ENCODE peak calls at places on chromosomes 5 and 9, in five cellular contexts. H is GM12891, C is breast epithelium, K is transverse colon, A is endothelial cell of umbilical vein. U is an unnamed sample.

GRCh38 chr9:114373960-114374730 is 13.6 kb downstream of the AKNA start:
- DNase-seq in C (no peak), H (no peak), A (no peak), K (no peak), U (no peak)

GRCh38 chr9:108766786-108767185 is 89.0 kb downstream of the ACTL7B start:
- DNase-seq in H (no peak), A (no peak), K (no peak), C (no peak), U (no peak)

GRCh38 chr9:127083133-127083532 is 39.3 kb downstream of the ANGPTL2 start:
- DNase-seq in A (no peak), H (no peak), K (no peak), C (no peak), U (no peak)

GRCh38 chr5:159257629-159258283 is 5.3 kb upstream of the UBLCP1 start:
- DNase-seq in A (no peak), C (no peak), H (no peak), K (no peak), U (no peak)

GRCh38 chr5:137733922-137734695 is 1.8 kb downstream of the KLHL3 start:
- DNase-seq in A (peak; percentile 76), C (no peak), K (no peak), H (no peak), U (no peak)

GRCh38 chr5:142922223-142922952 is 152.2 kb downstream of the ARHGAP26 start:
- DNase-seq in H (no peak), C (no peak), A (peak; percentile 90), K (no peak), U (no peak)

GRCh38 chr5:119270955-119271757 is 84.7 kb upstream of the TNFAIP8 start:
- DNase-seq in C (no peak), H (no peak), A (no peak), K (no peak), U (no peak)

GRCh38 chr5:112960316-112960715 is 16.3 kb upstream of the DCP2 start:
- DNase-seq in A (no peak), C (no peak), H (no peak), K (no peak), U (no peak)

GRCh38 chr9:4828776-4829175 is 36.0 kb downstream of the RCL1 start:
- DNase-seq in K (no peak), A (peak; percentile 79), C (no peak), H (no peak), U (no peak)

GRCh38 chr9:75979362-75979761 is 88.9 kb downstream of the PCSK5 start:
- DNase-seq in H (no peak), K (no peak), A (no peak), C (no peak), U (peak; percentile 13)

GRCh38 chr9:84226126-84226525 is 114.4 kb downstream of the SLC28A3 start:
- DNase-seq in K (no peak), H (no peak), A (no peak), C (no peak), U (no peak)

GRCh38 chr9:130867556-130867955 is 29.1 kb downstream of the QRFP start:
- DNase-seq in A (no peak), C (no peak), H (no peak), K (no peak), U (no peak)

GRCh38 chr5:150904479-150905311 is at the start of gene ZNF300:
- DNase-seq in A (peak; percentile 93), C (peak; percentile 81), K (peak; percentile 79), H (no peak), U (peak; percentile 64)
- TF ChIP-seq POLR2A in A (peak; percentile 51), C (no peak), K (peak; percentile 16), H (no peak), U (peak; percentile 6)

DNA sequence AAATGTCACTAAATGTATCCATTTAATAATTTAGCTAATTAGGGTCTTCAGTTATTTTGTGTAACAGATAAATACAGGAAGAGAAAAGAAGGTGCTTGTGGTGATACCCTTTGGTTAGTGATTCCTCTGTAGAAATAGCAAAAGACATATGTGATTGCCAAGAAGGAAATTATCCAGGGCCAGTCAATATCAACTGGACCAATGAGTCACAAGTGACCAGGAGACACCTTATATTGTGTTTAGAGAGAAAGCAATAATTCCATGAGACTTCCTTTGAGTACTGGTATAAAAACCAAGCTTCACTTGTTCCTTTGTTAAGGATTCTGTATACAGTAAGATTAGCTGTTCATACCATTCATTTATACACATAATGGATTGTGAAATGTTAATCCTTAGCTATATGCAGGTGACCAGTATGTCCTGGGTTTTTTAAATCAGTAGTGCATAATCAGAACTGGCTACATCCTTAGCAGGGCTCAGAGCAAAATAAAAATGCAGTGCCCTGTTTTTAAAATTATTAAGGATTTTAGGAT is 11.7 kb upstream of the F2R start:
- DNase-seq in H (no peak), C (no peak), A (peak; percentile 89), K (no peak), U (no peak)
- TF ChIP-seq POLR2A in H (no peak), C (no peak), A (no peak), K (no peak), U (no peak)

GRCh38 chr5:168486136-168486879 is at the start of gene RARS1:
- DNase-seq in C (peak; percentile 91), K (peak; percentile 95), H (peak; percentile 79), A (peak; percentile 94), U (peak; percentile 86)
- TF ChIP-seq POLR2A in C (peak; percentile 78), K (peak; percentile 88), H (peak; percentile 97), A (peak; percentile 94), U (peak; percentile 99)

GRCh38 chr9:97501177-97501971 is at the start of gene TMOD1:
- DNase-seq in A (peak; percentile 55), H (peak; percentile 84), C (no peak), K (peak; percentile 79), U (peak; percentile 99)
- TF ChIP-seq POLR2A in A (no peak), H (no peak), C (no peak), K (no peak), U (no peak)

GRCh38 chr5:177372910-177373309 is 11.3 kb upstream of the SLC34A1 start:
- DNase-seq in A (no peak), K (no peak), H (no peak), C (no peak), U (no peak)

GRCh38 chr5:177371705-177372533 is 12.3 kb upstream of the SLC34A1 start:
- DNase-seq in H (no peak), C (no peak), A (no peak), K (no peak), U (no peak)

GRCh38 chr5:177374211-177374610 is 10.0 kb upstream of the SLC34A1 start:
- DNase-seq in C (no peak), K (no peak), A (no peak), H (no peak), U (no peak)

GRCh38 chr5:177372534-177372896 is 11.7 kb upstream of the SLC34A1 start:
- DNase-seq in A (no peak), H (no peak), C (no peak), K (no peak), U (no peak)

GRCh38 chr5:177373806-177374205 is 10.4 kb upstream of the SLC34A1 start:
- DNase-seq in K (no peak), H (no peak), C (no peak), A (no peak), U (no peak)
- TF ChIP-seq POLR2A in K (no peak), H (no peak), C (no peak), A (no peak), U (no peak)

GRCh38 chr9:25677301-25678146 is 720 bp downstream of the TUSC1 start:
- DNase-seq in A (peak; percentile 81), K (peak; percentile 90), C (peak; percentile 88), H (peak; percentile 7), U (peak; percentile 79)
- TF ChIP-seq POLR2A in A (peak; percentile 85), K (peak; percentile 86), C (peak; percentile 65), H (no peak), U (peak; percentile 76)

DNA sequence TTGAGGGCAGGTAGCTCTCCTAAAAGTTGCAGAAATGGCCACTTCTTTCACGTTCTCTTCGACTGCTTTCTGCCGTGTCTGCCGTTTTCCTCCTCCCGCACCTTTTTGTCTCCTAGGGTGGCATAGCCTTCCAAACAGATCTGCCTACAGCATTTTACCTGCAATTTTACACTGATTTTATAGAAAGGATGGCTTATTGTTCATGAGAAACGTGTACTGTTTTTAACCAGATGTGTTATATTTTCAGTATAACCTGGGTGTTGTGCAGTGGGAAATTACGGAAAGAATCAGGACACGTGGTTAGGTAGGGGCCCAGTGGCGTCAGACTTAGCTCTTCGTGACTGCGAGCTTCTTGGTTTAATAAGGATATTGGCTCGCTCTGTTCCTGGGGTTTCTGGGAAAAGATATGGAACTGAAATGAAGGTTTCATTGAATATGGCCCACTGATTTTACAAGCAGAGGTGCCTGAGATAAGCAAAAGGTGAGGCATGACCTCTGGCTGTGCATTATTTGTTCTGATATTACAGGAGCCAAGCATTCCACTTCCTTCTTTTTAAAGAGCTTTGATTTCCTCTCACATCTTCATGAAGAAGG is 43.7 kb upstream of the PRSS3 start:
- DNase-seq in C (no peak), H (no peak), A (no peak), K (peak; percentile 61), U (no peak)
- TF ChIP-seq POLR2A in C (no peak), H (no peak), A (no peak), K (no peak), U (no peak)

U was measured in H54.